ENCODE peak calls at places on chromosome 6, in four cellular contexts. X is A549, S is HepG2, T is H1. I is an unnamed sample.

GRCh38 chr6:86153529-86153928 is 510.8 kb upstream of the SYNCRIP start:
- DNase-seq in T (no peak), S (no peak), X (no peak), I (no peak)

GRCh38 chr6:19697744-19698290 is 139.4 kb upstream of the ID4 start:
- DNase-seq in X (no peak), T (no peak), S (no peak), I (peak; percentile 81)

GRCh38 chr6:105482956-105483355 is 80.1 kb upstream of the PREP start:
- DNase-seq in S (no peak), X (no peak), T (no peak), I (no peak)

GRCh38 chr6:112222111-112222726 is 32.1 kb downstream of the LAMA4 start:
- DNase-seq in T (no peak), X (no peak), S (no peak), I (peak; percentile 80)

GRCh38 chr6:1313755-1314503 is 2.0 kb downstream of the FOXQ1 start:
- DNase-seq in T (no peak), S (peak; percentile 62), X (no peak), I (no peak)

GRCh38 chr6:148524976-148525375 is 182.3 kb downstream of the SASH1 start:
- DNase-seq in X (no peak), T (no peak), S (no peak), I (peak; percentile 92)

GRCh38 chr6:95431637-95432228 is 145.6 kb upstream of the MANEA start:
- DNase-seq in X (peak; percentile 5), T (no peak), S (peak; percentile 9), I (peak; percentile 40)

GRCh38 chr6:149454405-149454848 is 30.4 kb downstream of the ZC3H12D start:
- DNase-seq in T (no peak), X (no peak), S (no peak), I (peak; percentile 84)

GRCh38 chr6:129946439-129947140 is 71.8 kb upstream of the L3MBTL3 start:
- DNase-seq in X (no peak), T (no peak), S (no peak), I (no peak)

GRCh38 chr6:101803146-101803545 is 409.6 kb downstream of the GRIK2 start:
- DNase-seq in S (no peak), T (no peak), X (no peak), I (peak; percentile 52)

GRCh38 chr6:46734867-46735719 is at the start of gene PLA2G7:
- DNase-seq in X (peak; percentile 20), T (no peak), S (no peak), I (no peak)

GRCh38 chr6:37171141-37171969 is 1.4 kb downstream of the PIM1 start:
- DNase-seq in S (no peak), X (no peak), T (no peak), I (peak; percentile 51)

GRCh38 chr6:1758076-1758679 is 148.5 kb downstream of the FOXC1 start:
- DNase-seq in T (no peak), X (no peak), S (no peak), I (peak; percentile 36)

GRCh38 chr6:52526634-52527033 is 50.2 kb downstream of the TRAM2 start:
- DNase-seq in X (no peak), T (no peak), S (no peak), I (peak; percentile 67)

GRCh38 chr6:81204741-81205140 is 547.7 kb downstream of the TENT5A start:
- DNase-seq in T (no peak), X (no peak), S (no peak), I (no peak)

GRCh38 chr6:126905917-126906316 is 212.6 kb upstream of the RSPO3 start:
- DNase-seq in T (no peak), X (no peak), S (no peak), I (no peak)

GRCh38 chr6:28142446-28142845 is 763 bp downstream of the ZKSCAN8 start:
- DNase-seq in X (no peak), T (no peak), S (no peak), I (peak; percentile 25)

GRCh38 chr6:142760152-142760551 is 184.8 kb downstream of the HIVEP2 start:
- DNase-seq in X (no peak), S (no peak), T (no peak), I (peak; percentile 57)

GRCh38 chr6:73695619-73696421 is at the start of gene CD109:
- DNase-seq in X (peak; percentile 65), T (peak; percentile 33), S (peak; percentile 54), I (peak; percentile 73)

GRCh38 chr6:110876170-110876773 is 1.7 kb downstream of the AMD1 start:
- DNase-seq in S (peak; percentile 78), X (peak; percentile 54), T (peak; percentile 56), I (peak; percentile 90)

GRCh38 chr6:56359201-56359899 is 112.0 kb upstream of the COL21A1 start:
- DNase-seq in T (no peak), S (peak; percentile 74), X (peak; percentile 47), I (peak; percentile 79)

DNA sequence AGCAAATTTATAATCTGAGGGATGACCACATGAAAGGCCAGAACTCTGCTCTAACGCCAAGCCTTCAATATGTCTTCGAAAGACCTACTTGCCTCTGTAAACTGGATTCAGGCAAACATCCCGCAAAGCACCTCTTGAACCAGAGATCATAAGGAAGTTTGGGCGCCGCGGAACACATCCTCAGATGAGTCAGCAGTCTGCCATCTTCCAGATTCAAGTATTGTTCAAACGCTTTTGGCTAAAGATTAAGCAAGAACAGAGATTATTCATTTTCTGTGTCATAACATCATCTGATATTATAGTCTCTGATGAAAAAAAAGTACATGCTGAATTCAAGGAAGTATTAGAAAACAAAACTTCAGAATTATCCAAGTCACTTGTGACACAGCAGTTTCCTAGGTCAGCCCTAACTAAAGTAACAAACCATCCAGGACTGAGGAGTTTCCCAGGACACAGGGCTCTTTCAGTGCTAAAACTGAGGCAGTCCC is 20.8 kb downstream of the TBC1D7 start:
- DNase-seq in S (no peak), T (no peak), X (peak; percentile 45), I (peak; percentile 34)
- TF ChIP-seq RFX5 in S (no peak), T (no peak), X (no peak), I (no peak)

GRCh38 chr6:167574431-167575097 is 249.7 kb downstream of the TTLL2 start:
- DNase-seq in S (no peak), T (no peak), X (no peak), I (no peak)

GRCh38 chr6:167576798-167577528 is 249.7 kb upstream of the AFDN start:
- DNase-seq in T (no peak), X (no peak), S (no peak), I (no peak)

GRCh38 chr6:167573461-167574215 is 248.8 kb downstream of the TTLL2 start:
- DNase-seq in X (no peak), S (no peak), T (no peak), I (no peak)

GRCh38 chr6:167576050-167576741 is 250.5 kb upstream of the AFDN start:
- DNase-seq in S (no peak), T (no peak), X (no peak), I (no peak)

DNA sequence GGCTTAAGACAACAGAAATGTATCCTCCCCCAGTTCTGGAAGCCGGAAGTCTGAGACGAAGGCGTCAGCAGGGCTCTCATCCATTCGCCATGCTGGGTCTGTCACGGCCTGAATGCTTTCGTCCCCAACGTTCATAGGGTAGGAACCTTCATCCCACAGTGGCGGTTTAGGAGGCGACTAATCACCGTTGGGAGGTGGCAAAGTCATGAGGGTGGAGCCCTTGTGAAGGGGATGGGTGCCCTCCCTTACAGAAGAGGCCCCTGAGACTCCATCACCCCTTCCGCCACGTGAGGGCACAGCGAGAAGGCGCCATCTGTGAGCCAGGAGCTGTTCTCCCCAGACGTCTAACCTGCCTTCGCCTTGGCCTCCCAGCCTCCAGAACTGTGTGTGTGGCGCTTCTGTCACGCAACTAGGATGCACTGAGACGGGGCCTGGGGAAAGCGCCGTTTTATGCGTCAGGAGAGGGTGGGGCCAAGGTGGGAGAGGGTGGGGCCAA is 250.4 kb downstream of the TTLL2 start:
- DNase-seq in T (no peak), S (no peak), X (no peak), I (no peak)
- TF ChIP-seq CEBPB in T (no peak), S (no peak), X (no peak), I (no peak)

DNA sequence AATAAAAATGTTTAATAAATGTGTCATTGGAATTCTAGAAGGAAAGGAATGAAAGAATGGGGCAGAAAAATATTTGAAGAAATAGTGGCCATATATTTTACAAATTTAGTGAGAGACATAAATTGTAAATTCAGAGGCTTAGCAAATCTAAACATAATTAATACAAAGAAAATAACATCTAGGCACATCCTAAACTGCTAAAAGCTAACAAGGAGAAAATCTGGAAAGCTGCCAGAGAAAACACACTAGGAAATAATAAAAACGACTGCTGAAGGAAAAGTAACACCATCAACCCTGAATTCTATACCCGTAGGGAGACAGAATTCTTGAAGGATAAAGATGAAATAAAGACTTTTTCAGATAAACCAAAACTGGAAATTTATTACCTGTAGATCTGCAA is 23.8 kb downstream of the CYB5R4 start:
- DNase-seq in X (no peak), T (no peak), S (no peak), I (no peak)
- TF ChIP-seq RFX5 in X (no peak), T (no peak), S (no peak), I (no peak)

DNA sequence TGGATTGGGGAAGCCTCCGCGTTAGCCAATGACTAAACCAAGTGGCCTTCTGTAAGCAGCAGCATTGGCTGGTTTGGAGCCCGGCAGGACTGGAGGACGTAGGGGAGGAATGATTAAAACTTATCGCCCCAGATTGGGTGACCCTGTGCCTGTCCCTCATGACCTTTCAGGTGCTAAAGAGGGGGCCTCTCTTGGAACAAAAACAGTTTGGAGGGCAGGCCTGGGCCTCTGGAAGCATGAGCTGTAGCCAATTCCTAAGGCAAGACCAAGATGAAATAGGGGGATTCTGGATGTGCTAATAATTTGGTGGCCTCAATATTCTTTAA is 1.4 kb downstream of the GMPR start:
- DNase-seq in X (no peak), T (no peak), S (peak; percentile 40), I (peak; percentile 49)
- TF ChIP-seq CEBPB in X (no peak), T (no peak), S (no peak), I (no peak)

I was measured in IMR-90.